ENCODE peak calls at places on chromosomes 6 and 20, in seven cellular contexts. I is HCT116, J is GM23248, D is hepatocyte, S is neural progenitor cell, W is GM23338, R is OCI-LY7. A is an unnamed sample.

GRCh38 chr20:34017610-34018009 is 23.9 kb downstream of the RALY start:
- DNase-seq in J (peak; percentile 92), I (no peak), R (no peak), S (no peak), D (no peak), W (no peak), A (peak; percentile 50)

GRCh38 chr20:31712564-31713311 is 9.9 kb downstream of the BCL2L1 start:
- DNase-seq in I (peak; percentile 92), W (peak; percentile 97), J (peak; percentile 72), S (peak; percentile 94), R (no peak), D (peak; percentile 75), A (no peak)

GRCh38 chr6:170108890-170109587 is 181.8 kb downstream of the DLL1 start:
- DNase-seq in S (no peak), R (no peak), D (no peak), I (no peak), J (no peak), W (no peak), A (no peak)

GRCh38 chr20:51758978-51759544 is 9.1 kb downstream of the ATP9A start:
- DNase-seq in W (no peak), D (no peak), S (no peak), R (no peak), I (no peak), J (peak; percentile 15), A (no peak)

GRCh38 chr6:48150701-48151100 is 39.7 kb upstream of the PTCHD4 start:
- DNase-seq in W (no peak), S (no peak), R (no peak), I (no peak), D (no peak), J (no peak), A (no peak)

GRCh38 chr20:37692447-37693166 is 1.2 kb upstream of the CTNNBL1 start:
- DNase-seq in W (no peak), J (no peak), I (no peak), R (no peak), S (no peak), D (no peak), A (no peak)

GRCh38 chr20:17646209-17646717 is 35.8 kb downstream of the RRBP1 start:
- DNase-seq in J (no peak), D (no peak), I (no peak), R (no peak), W (no peak), S (no peak), A (no peak)

GRCh38 chr6:16333580-16333979 is 95.2 kb downstream of the GMPR start:
- DNase-seq in I (no peak), D (no peak), R (no peak), W (no peak), J (peak; percentile 79), S (no peak), A (no peak)

GRCh38 chr20:36017034-36017951 is 48.9 kb downstream of the CNBD2 start:
- DNase-seq in R (no peak), S (no peak), D (peak; percentile 28), W (peak; percentile 48), I (no peak), J (peak; percentile 73), A (no peak)

GRCh38 chr20:54680872-54681297 is 205.5 kb downstream of the DOK5 start:
- DNase-seq in D (peak; percentile 73), W (peak; percentile 73), S (peak; percentile 75), R (peak; percentile 42), I (peak; percentile 15), J (peak; percentile 74), A (peak; percentile 85)

GRCh38 chr20:24033151-24033550 is 44.6 kb upstream of the GGTLC1 start:
- DNase-seq in J (no peak), S (no peak), I (no peak), W (no peak), D (no peak), R (no peak), A (no peak)

GRCh38 chr6:167575201-167575696 is 250.4 kb downstream of the TTLL2 start:
- DNase-seq in S (no peak), R (no peak), D (no peak), I (no peak), W (no peak), J (no peak), A (no peak)

GRCh38 chr6:163405412-163406309 is 8.9 kb upstream of the QKI start:
- DNase-seq in J (peak; percentile 67), S (no peak), W (peak; percentile 48), D (peak; percentile 30), I (no peak), R (no peak), A (peak; percentile 28)

GRCh38 chr6:14074723-14075503 is 42.7 kb upstream of the CD83 start:
- DNase-seq in W (no peak), R (peak; percentile 64), S (no peak), J (peak; percentile 59), D (peak; percentile 44), I (no peak), A (peak; percentile 82)

GRCh38 chr20:13338999-13339411 is 117.9 kb downstream of the ISM1 start:
- DNase-seq in S (no peak), W (no peak), I (no peak), J (peak; percentile 46), R (no peak), D (peak; percentile 56), A (no peak)

GRCh38 chr6:1418471-1419191 is 29.3 kb downstream of the FOXF2 start:
- DNase-seq in I (no peak), S (no peak), D (no peak), J (peak; percentile 8), R (no peak), W (no peak), A (no peak)

GRCh38 chr6:157873735-157874344 is 50.8 kb downstream of the SNX9 start:
- DNase-seq in R (peak; percentile 78), J (peak; percentile 76), W (peak; percentile 93), D (peak; percentile 78), I (peak; percentile 50), S (peak; percentile 81), A (peak; percentile 61)

GRCh38 chr6:121897337-121897760 is 461.9 kb downstream of the GJA1 start:
- DNase-seq in W (peak; percentile 7), D (no peak), J (peak; percentile 45), I (no peak), R (no peak), S (peak; percentile 78), A (no peak)

GRCh38 chr6:4804095-4804494 is 27.9 kb downstream of the CDYL start:
- DNase-seq in R (no peak), S (no peak), J (peak; percentile 88), W (peak; percentile 37), I (no peak), D (peak; percentile 38), A (no peak)

GRCh38 chr6:73985891-73986290 is 289.9 kb downstream of the CD109 start:
- DNase-seq in D (no peak), J (peak; percentile 84), R (no peak), S (peak; percentile 39), W (peak; percentile 43), I (peak; percentile 12), A (no peak)
- TF ChIP-seq EZH2phosphoT487 in D (no peak), J (no peak), R (no peak), S (no peak), W (no peak), I (no peak), A (no peak)

DNA sequence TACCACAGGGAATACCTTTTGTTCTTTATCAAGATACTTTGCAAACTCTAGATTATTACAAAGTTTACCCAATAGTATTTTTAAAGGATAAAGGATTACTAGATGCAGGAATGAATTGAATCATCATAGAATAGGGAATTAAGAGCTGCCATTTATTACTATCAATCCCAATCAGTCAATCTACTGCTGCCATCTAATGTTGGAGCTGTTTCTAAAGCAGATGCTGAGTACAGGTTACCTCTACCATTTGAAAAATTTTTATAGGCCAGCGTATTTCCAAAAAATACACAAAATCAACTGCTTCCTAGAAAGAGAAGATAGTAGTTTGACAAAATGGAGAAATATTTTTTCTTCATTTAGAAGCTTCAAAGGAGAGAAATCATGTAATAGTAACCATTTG is 520.4 kb downstream of the ADGRB3 start:
- DNase-seq in D (no peak), W (no peak), J (no peak), S (no peak), R (no peak), I (no peak), A (no peak)
- TF ChIP-seq EZH2phosphoT487 in D (no peak), W (no peak), J (no peak), S (no peak), R (no peak), I (no peak), A (no peak)

GRCh38 chr6:104591573-104592334 is 268.0 kb downstream of the HACE1 start:
- DNase-seq in D (no peak), I (no peak), S (no peak), R (no peak), W (no peak), J (peak; percentile 2), A (no peak)
- TF ChIP-seq EZH2phosphoT487 in D (no peak), I (no peak), S (no peak), R (no peak), W (no peak), J (no peak), A (no peak)

GRCh38 chr20:57547250-57547649 is 13.7 kb upstream of the PCK1 start:
- DNase-seq in I (no peak), S (no peak), R (no peak), D (no peak), W (no peak), J (peak; percentile 12), A (no peak)
- TF ChIP-seq EZH2phosphoT487 in I (no peak), S (no peak), R (no peak), D (no peak), W (no peak), J (no peak), A (no peak)

A was measured in MM.1S.